ENCODE peak calls at places on chromosomes 16 and 17, in nine cellular contexts. O, P, F, C, B, D, E, Q and I are unnamed samples.

GRCh38 chr17:66957951-66958579 is 6.4 kb upstream of the CACNG4 start:
- DNase-seq in D (peak; percentile 54), O (no peak), E (no peak), P (no peak), F (no peak), C (no peak), Q (no peak), B (no peak), I (no peak)

GRCh38 chr17:69314246-69315030 is 12.5 kb downstream of the ABCA5 start:
- DNase-seq in F (no peak), D (no peak), Q (no peak), C (peak; percentile 33), O (no peak), P (no peak), E (no peak), B (no peak), I (no peak)

GRCh38 chr16:67541391-67542263 is 13.0 kb downstream of the RIPOR1 start:
- DNase-seq in F (peak; percentile 5), E (no peak), B (no peak), O (no peak), D (no peak), P (no peak), C (no peak), Q (no peak), I (no peak)

GRCh38 chr16:87603684-87604571 is 1.6 kb downstream of the JPH3 start:
- DNase-seq in B (no peak), D (no peak), Q (no peak), F (no peak), O (no peak), E (no peak), C (peak; percentile 70), P (no peak), I (no peak)

GRCh38 chr17:64148017-64148631 is 18.2 kb upstream of the ERN1 start:
- DNase-seq in F (no peak), P (no peak), O (no peak), C (peak; percentile 25), Q (peak; percentile 85), B (peak; percentile 42), D (no peak), E (no peak), I (no peak)

GRCh38 chr17:21351366-21352065 is 24.6 kb upstream of the KCNJ12 start:
- DNase-seq in C (no peak), D (no peak), E (no peak), B (no peak), P (no peak), F (peak; percentile 2), Q (no peak), O (no peak), I (peak; percentile 58)

GRCh38 chr17:8696951-8697745 is 47.5 kb downstream of the CCDC42 start:
- DNase-seq in C (peak; percentile 82), D (no peak), E (no peak), F (no peak), O (no peak), B (no peak), P (no peak), Q (peak; percentile 56), I (no peak)

GRCh38 chr16:80803341-80804060 is 897 bp downstream of the CDYL2 start:
- DNase-seq in O (no peak), B (no peak), P (peak; percentile 45), Q (peak; percentile 36), D (peak; percentile 32), C (peak; percentile 58), F (peak; percentile 26), E (no peak), I (peak; percentile 87)

GRCh38 chr16:31569360-31569717 is 41.6 kb downstream of the AHSP start:
- DNase-seq in P (no peak), O (no peak), F (no peak), E (no peak), D (no peak), B (no peak), Q (no peak), C (peak; percentile 51), I (no peak)

GRCh38 chr17:1800240-1800639 is 29.5 kb downstream of the SMYD4 start:
- DNase-seq in P (no peak), Q (no peak), C (no peak), D (no peak), O (no peak), B (no peak), E (no peak), F (no peak), I (peak; percentile 25)

GRCh38 chr16:5509794-5510193 is 412.2 kb upstream of the EEF2KMT start:
- DNase-seq in F (peak; percentile 82), B (peak; percentile 8), C (no peak), D (no peak), O (no peak), P (peak; percentile 63), E (no peak), Q (no peak), I (no peak)

GRCh38 chr17:41539071-41539492 is 11.0 kb upstream of the KRT19 start:
- DNase-seq in E (no peak), D (no peak), F (no peak), P (no peak), Q (no peak), B (no peak), C (no peak), O (no peak), I (peak; percentile 37)

GRCh38 chr16:2501938-2502900 is 11.5 kb upstream of the ATP6V0C start:
- DNase-seq in D (no peak), P (no peak), O (no peak), F (no peak), Q (no peak), E (no peak), B (no peak), C (no peak), I (no peak)

GRCh38 chr16:2500634-2500936 is 13.2 kb upstream of the ATP6V0C start:
- DNase-seq in B (peak; percentile 46), P (no peak), C (peak; percentile 48), F (no peak), Q (no peak), E (no peak), D (no peak), O (no peak), I (no peak)

GRCh38 chr16:2499890-2500633 is 13.7 kb upstream of the ATP6V0C start:
- DNase-seq in O (no peak), Q (no peak), C (no peak), B (no peak), P (no peak), E (no peak), F (no peak), D (no peak), I (no peak)

GRCh38 chr16:2499454-2499853 is 14.3 kb upstream of the ATP6V0C start:
- DNase-seq in Q (no peak), E (no peak), O (no peak), B (no peak), D (no peak), P (no peak), F (no peak), C (no peak), I (no peak)

GRCh38 chr16:2500937-2501750 is 12.6 kb upstream of the ATP6V0C start:
- DNase-seq in Q (peak; percentile 84), E (peak; percentile 23), B (peak; percentile 85), D (peak; percentile 75), C (peak; percentile 91), P (peak; percentile 83), F (peak; percentile 86), O (peak; percentile 96), I (peak; percentile 95)
- TF ChIP-seq POLR2AphosphoS5 in Q (no peak), E (no peak), B (no peak), D (peak; percentile 57), C (peak; percentile 23), P (peak; percentile 49), F (no peak), O (no peak), I (peak; percentile 68)

GRCh38 chr16:48864055-48864454 is 254.1 kb upstream of the N4BP1 start:
- DNase-seq in Q (no peak), F (no peak), B (no peak), C (peak; percentile 41), D (no peak), P (no peak), O (no peak), E (no peak), I (no peak)

GRCh38 chr16:48865511-48865910 is 255.5 kb upstream of the N4BP1 start:
- DNase-seq in Q (no peak), D (no peak), P (no peak), E (no peak), F (no peak), B (no peak), O (no peak), C (no peak), I (no peak)

GRCh38 chr16:48860341-48860740 is 250.4 kb upstream of the N4BP1 start:
- DNase-seq in D (no peak), P (no peak), O (no peak), F (no peak), E (no peak), Q (no peak), B (no peak), C (no peak), I (no peak)

DNA sequence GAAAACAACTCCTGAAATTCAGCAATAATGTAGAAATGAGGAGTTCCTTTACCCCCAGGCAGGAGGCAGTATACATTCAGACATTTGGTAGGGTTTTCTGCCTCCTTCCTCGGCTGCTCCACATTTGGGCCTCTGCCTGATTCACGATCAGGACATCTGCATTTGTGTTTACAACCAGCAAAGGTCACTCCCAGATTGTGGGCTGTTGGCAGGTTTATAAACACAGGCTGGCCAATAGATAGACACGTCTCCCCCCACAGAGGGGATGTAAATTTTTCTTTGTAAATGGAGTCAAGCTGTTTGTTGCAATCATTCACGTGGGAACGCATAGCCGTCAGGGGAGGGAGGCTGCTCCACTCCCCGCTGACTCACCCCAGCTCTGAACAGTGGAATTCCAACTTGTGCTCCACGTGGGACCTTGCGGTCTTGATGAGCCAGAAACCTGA is 252.1 kb upstream of the N4BP1 start:
- DNase-seq in P (no peak), B (no peak), Q (no peak), F (peak; percentile 8), D (no peak), E (no peak), C (peak; percentile 60), O (no peak), I (no peak)
- TF ChIP-seq CTCF in P (no peak), B (peak; percentile 18), Q (no peak), F (no peak), D (no peak), E (peak; percentile 14), C (peak; percentile 63), O (no peak), I (no peak)

GRCh38 chr17:75393523-75394331 is 11.8 kb downstream of the GRB2 start:
- DNase-seq in Q (peak; percentile 98), O (peak; percentile 98), F (peak; percentile 99), B (peak; percentile 98), D (peak; percentile 98), C (peak; percentile 100), E (peak; percentile 79), P (peak; percentile 98), I (peak; percentile 99)
- TF ChIP-seq POLR2AphosphoS5 in Q (peak; percentile 83), O (peak; percentile 88), F (peak; percentile 89), B (peak; percentile 44), D (peak; percentile 82), C (peak; percentile 82), E (peak; percentile 68), P (peak; percentile 81), I (peak; percentile 83)

DNA sequence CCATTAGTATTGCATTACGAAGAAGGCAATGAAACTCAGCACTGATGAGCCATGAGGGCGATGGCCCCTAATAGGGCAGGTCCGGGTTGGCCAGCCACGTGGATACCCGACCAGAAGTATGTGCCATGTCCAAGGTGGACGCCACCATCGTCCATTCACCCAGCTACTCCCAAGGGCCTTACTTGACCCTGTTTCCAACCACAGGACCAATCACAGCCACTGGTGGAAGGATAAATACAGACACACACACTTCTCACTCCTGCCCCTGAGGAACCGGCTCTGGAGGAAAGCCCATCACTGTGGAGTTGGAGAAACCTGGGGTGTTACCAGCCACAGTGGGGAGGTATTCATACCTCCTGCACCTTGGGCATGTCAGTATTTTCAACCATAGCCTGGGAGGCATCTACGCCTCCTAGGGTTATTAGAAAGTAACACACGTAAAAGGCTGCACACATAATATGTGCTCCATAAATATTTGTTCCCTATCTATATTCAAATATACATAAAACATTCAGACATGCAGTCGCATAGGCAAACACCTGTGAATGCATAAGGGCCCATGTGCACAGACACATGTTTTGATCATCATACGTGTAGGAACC is 5.4 kb upstream of the ITGA3 start:
- DNase-seq in D (no peak), B (no peak), Q (no peak), O (no peak), E (no peak), F (no peak), C (no peak), P (no peak), I (no peak)
- TF ChIP-seq CTCF in D (no peak), B (peak; percentile 30), Q (no peak), O (no peak), E (no peak), F (no peak), C (no peak), P (no peak), I (no peak)